ENCODE peak calls at places on chromosomes 6 and 20, in five cellular contexts. T is transverse colon; U is GM23248; W is psoas muscle; N is CD8-positive, alpha-beta memory T cell. E is an unnamed sample.

GRCh38 chr20:21571841-21572690 is 58.2 kb upstream of the NKX2-2 start:
- DNase-seq in W (no peak), U (peak; percentile 37), T (no peak), N (no peak), E (no peak)

GRCh38 chr6:44049163-44049988 is 77.9 kb downstream of the MRPL14 start:
- DNase-seq in U (peak; percentile 84), N (no peak), W (no peak), T (no peak), E (no peak)

GRCh38 chr20:53829086-53829703 is 235.6 kb upstream of the ZNF217 start:
- DNase-seq in T (no peak), U (peak; percentile 99), N (no peak), W (no peak), E (no peak)

GRCh38 chr6:153616506-153616905 is 422.5 kb upstream of the OPRM1 start:
- DNase-seq in U (no peak), T (no peak), W (no peak), N (no peak), E (no peak)

GRCh38 chr6:81832304-81832703 is 79.8 kb upstream of the TENT5A start:
- DNase-seq in T (no peak), N (no peak), U (no peak), W (no peak), E (no peak)

GRCh38 chr6:11349880-11350279 is 117.4 kb upstream of the NEDD9 start:
- DNase-seq in U (no peak), W (no peak), N (no peak), T (no peak), E (no peak)

GRCh38 chr6:170522565-170523183 is 30.4 kb downstream of the PSMB1 start:
- DNase-seq in T (no peak), W (no peak), N (no peak), U (peak; percentile 34), E (no peak)

GRCh38 chr6:156782691-156783320 is 5.6 kb downstream of the ARID1B start:
- DNase-seq in U (peak; percentile 66), N (no peak), W (no peak), T (no peak), E (no peak)

GRCh38 chr20:50406610-50407136 is 103.5 kb upstream of the PTPN1 start:
- DNase-seq in T (no peak), W (no peak), U (no peak), N (no peak), E (no peak)

GRCh38 chr6:109799664-109800063 is 108.6 kb downstream of the FIG4 start:
- DNase-seq in N (no peak), U (no peak), T (no peak), W (no peak), E (no peak)

GRCh38 chr6:98828210-98828798 is 6.1 kb upstream of the POU3F2 start:
- DNase-seq in U (no peak), T (no peak), N (no peak), W (no peak), E (no peak)

GRCh38 chr20:2690718-2691117 is 1.9 kb upstream of the EBF4 start:
- DNase-seq in N (no peak), U (no peak), W (no peak), T (no peak), E (no peak)

GRCh38 chr6:75437451-75438185 is 56.0 kb downstream of the FILIP1 start:
- DNase-seq in U (peak; percentile 88), W (no peak), T (no peak), N (no peak), E (no peak)

GRCh38 chr6:137975058-137975940 is 108.2 kb downstream of the TNFAIP3 start:
- DNase-seq in N (peak; percentile 31), T (no peak), W (no peak), U (peak; percentile 50), E (no peak)

GRCh38 chr6:169985121-169986015 is 233.9 kb downstream of the ERMARD start:
- DNase-seq in N (no peak), W (no peak), U (no peak), T (no peak), E (no peak)

GRCh38 chr20:58071991-58072390 is 156.5 kb downstream of the ANKRD60 start:
- DNase-seq in N (no peak), W (no peak), T (no peak), U (no peak), E (no peak)

GRCh38 chr20:32672982-32673727 is 586 bp downstream of the C20orf203 start:
- DNase-seq in U (no peak), W (no peak), T (peak; percentile 57), N (peak; percentile 3), E (no peak)

GRCh38 chr20:45254867-45255266 is 503 bp upstream of the SLPI start:
- DNase-seq in U (peak; percentile 76), W (no peak), N (no peak), T (no peak), E (no peak)

GRCh38 chr20:10665791-10666190 is 8.0 kb downstream of the JAG1 start:
- DNase-seq in T (no peak), W (no peak), U (no peak), N (no peak), E (no peak)

GRCh38 chr20:52191132-52191435 is 495 bp downstream of the ZFP64 start:
- DNase-seq in N (no peak), W (no peak), U (no peak), T (no peak), E (no peak)

GRCh38 chr20:63698739-63699465 is 2.5 kb downstream of the TNFRSF6B start:
- DNase-seq in N (no peak), U (peak; percentile 93), W (peak; percentile 85), T (peak; percentile 35), E (no peak)

GRCh38 chr20:49534314-49534713 is 33.6 kb downstream of the PTGIS start:
- DNase-seq in T (peak; percentile 52), U (peak; percentile 69), N (peak; percentile 44), W (no peak), E (no peak)

GRCh38 chr6:44705611-44706010 is 318.1 kb downstream of the CDC5L start:
- DNase-seq in T (no peak), W (no peak), U (no peak), N (no peak), E (no peak)

GRCh38 chr20:60845146-60845545 is 406.9 kb upstream of the CDH4 start:
- DNase-seq in W (no peak), U (no peak), T (no peak), N (no peak), E (no peak)

GRCh38 chr6:43852350-43852864 is 82.4 kb downstream of the VEGFA start:
- DNase-seq in T (no peak), U (no peak), N (no peak), W (no peak), E (no peak)

GRCh38 chr20:37994512-37994911 is 38.7 kb downstream of the TTI1 start:
- DNase-seq in N (no peak), W (peak; percentile 32), U (peak; percentile 18), T (no peak), E (no peak)

GRCh38 chr20:32623667-32624157 is 38.6 kb upstream of the NOL4L start:
- DNase-seq in T (no peak), U (no peak), N (no peak), W (no peak), E (no peak)

GRCh38 chr6:142728367-142728766 is 216.6 kb downstream of the HIVEP2 start:
- DNase-seq in N (no peak), T (peak; percentile 11), W (no peak), U (no peak), E (no peak)

GRCh38 chr20:53208110-53208908 is 236.2 kb downstream of the TSHZ2 start:
- DNase-seq in W (no peak), U (no peak), N (no peak), T (no peak), E (no peak)

GRCh38 chr6:5116243-5116991 is 31.3 kb downstream of the PPP1R3G start:
- DNase-seq in W (no peak), U (peak; percentile 47), N (no peak), T (no peak), E (no peak)

GRCh38 chr6:161701051-161701450 is 427.2 kb upstream of the AGPAT4 start:
- DNase-seq in N (no peak), W (no peak), U (no peak), T (no peak), E (no peak)

GRCh38 chr6:52993461-52993860 is 1.6 kb downstream of the GSTA4 start:
- DNase-seq in N (no peak), T (no peak), W (no peak), U (peak; percentile 28), E (no peak)

GRCh38 chr6:90369024-90369519 is 72.4 kb upstream of the BACH2 start:
- DNase-seq in N (no peak), U (peak; percentile 98), T (peak; percentile 33), W (peak; percentile 53), E (peak; percentile 13)

GRCh38 chr20:31691646-31692275 is 30.9 kb downstream of the BCL2L1 start:
- DNase-seq in N (no peak), W (no peak), U (peak; percentile 59), T (no peak), E (no peak)

GRCh38 chr6:70413829-70414494 is 654 bp downstream of the FAM135A start:
- DNase-seq in N (no peak), W (no peak), U (peak; percentile 42), T (no peak), E (no peak)

GRCh38 chr20:35267092-35267491 is 10.8 kb downstream of the MMP24OS start:
- DNase-seq in N (no peak), U (no peak), T (no peak), W (no peak), E (no peak)

GRCh38 chr6:127464161-127464880 is 5.1 kb upstream of the KIAA0408 start:
- DNase-seq in N (no peak), W (no peak), T (no peak), U (peak; percentile 89), E (no peak)
- H3K27ac ChIP-seq in N (no peak overlapping the region), W (peak overlapping the region; percentile 97), T (peak overlapping the region; percentile 51), U (peak overlapping the region; percentile 79), E (peak overlapping the region; percentile 56)

DNA sequence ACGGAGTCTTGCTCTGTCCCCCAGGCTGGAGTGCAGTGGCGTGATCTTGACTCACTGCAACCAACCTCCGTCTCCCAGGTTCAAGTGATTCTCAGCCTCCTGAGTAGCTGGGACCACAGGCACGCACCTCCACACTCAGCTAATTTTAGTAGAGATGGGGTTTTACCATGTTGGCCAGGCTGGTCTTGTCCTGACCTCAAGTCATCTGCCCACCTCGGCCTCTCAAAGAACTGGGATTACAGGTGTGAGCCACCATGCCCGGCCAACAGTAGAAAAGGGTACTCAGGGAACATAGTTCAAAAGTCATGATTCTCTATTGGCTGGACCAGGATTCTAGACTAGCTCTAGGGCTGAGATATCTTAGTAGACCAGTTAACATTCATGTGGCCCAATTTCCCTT is 5.6 kb downstream of the CSNK2A1 start:
- DNase-seq in U (no peak), T (no peak), W (no peak), N (no peak), E (no peak)
- H3K4me1 ChIP-seq in U (peaks cover 17% of the 10 kb centered on the region), T (peaks cover 74% of the 10 kb centered on the region), W (peaks cover 64% of the 10 kb centered on the region), N (peaks cover 69% of the 10 kb centered on the region), E (peaks cover 45% of the 10 kb centered on the region)

GRCh38 chr20:6604179-6604578 is 163.3 kb upstream of the BMP2 start:
- DNase-seq in U (no peak), W (no peak), N (no peak), T (no peak), E (no peak)
- H3K9me3 ChIP-seq in U (no peaks in the 10 kb centered on the region), W (no peaks in the 10 kb centered on the region), N (no peaks in the 10 kb centered on the region), T (no peaks in the 10 kb centered on the region), E (no peaks in the 10 kb centered on the region)

GRCh38 chr6:72783667-72784066 is 161.8 kb downstream of the KCNQ5 start:
- DNase-seq in W (no peak), N (no peak), T (no peak), U (peak; percentile 83), E (no peak)
- H3K27ac ChIP-seq in W (peak overlapping the region; percentile 46), N (no peak overlapping the region), T (no peak overlapping the region), U (peak overlapping the region; percentile 54), E (no peak overlapping the region)

E was measured in esophagus squamous epithelium.